ENCODE peak calls at places on chromosomes 2 and 18, in seven cellular contexts. One of them, this sample, is unnamed.

GRCh38 chr18:10094154-10094553 is 180.3 kb downstream of the VAPA start:
- DNase-seq in RKO: peak; percentile 29
- DNase-seq in sigmoid colon: no peak
- DNase-seq in fibroblast of the aortic adventitia: no peak
- DNase-seq in stimulated activated CD8-positive, alpha-beta memory T cell treated with anti-CD3 and anti-CD28 coated beads, Interleukin-2, amount 100 ng/mL, for 1 hour: no peak
- DNase-seq in WERI-Rb-1: no peak
- DNase-seq in NCI-H524: no peak
- DNase-seq in this sample: no peak

GRCh38 chr2:60849165-60849564 is 32.2 kb upstream of the REL start:
- DNase-seq in fibroblast of the aortic adventitia: peak; percentile 19
- DNase-seq in stimulated activated CD8-positive, alpha-beta memory T cell treated with anti-CD3 and anti-CD28 coated beads, Interleukin-2, amount 100 ng/mL, for 1 hour: no peak
- DNase-seq in WERI-Rb-1: no peak
- DNase-seq in NCI-H524: no peak
- DNase-seq in sigmoid colon: no peak
- DNase-seq in RKO: no peak
- DNase-seq in this sample: no peak

GRCh38 chr2:177348735-177349693 is 43.6 kb upstream of the AGPS start:
- DNase-seq in RKO: no peak
- DNase-seq in sigmoid colon: no peak
- DNase-seq in stimulated activated CD8-positive, alpha-beta memory T cell treated with anti-CD3 and anti-CD28 coated beads, Interleukin-2, amount 100 ng/mL, for 1 hour: no peak
- DNase-seq in WERI-Rb-1: no peak
- DNase-seq in NCI-H524: no peak
- DNase-seq in fibroblast of the aortic adventitia: no peak
- DNase-seq in this sample: no peak

GRCh38 chr18:22034276-22034675 is 135.1 kb upstream of the GATA6 start:
- DNase-seq in RKO: no peak
- DNase-seq in stimulated activated CD8-positive, alpha-beta memory T cell treated with anti-CD3 and anti-CD28 coated beads, Interleukin-2, amount 100 ng/mL, for 1 hour: no peak
- DNase-seq in fibroblast of the aortic adventitia: peak; percentile 50
- DNase-seq in sigmoid colon: no peak
- DNase-seq in NCI-H524: no peak
- DNase-seq in WERI-Rb-1: no peak
- DNase-seq in this sample: no peak

GRCh38 chr2:31347788-31348187 is 66.8 kb downstream of the XDH start:
- DNase-seq in fibroblast of the aortic adventitia: peak; percentile 76
- DNase-seq in WERI-Rb-1: no peak
- DNase-seq in sigmoid colon: no peak
- DNase-seq in RKO: no peak
- DNase-seq in NCI-H524: no peak
- DNase-seq in stimulated activated CD8-positive, alpha-beta memory T cell treated with anti-CD3 and anti-CD28 coated beads, Interleukin-2, amount 100 ng/mL, for 1 hour: no peak
- DNase-seq in this sample: peak; percentile 78

GRCh38 chr2:44268259-44268649 is 7.0 kb upstream of the SLC3A1 start:
- DNase-seq in stimulated activated CD8-positive, alpha-beta memory T cell treated with anti-CD3 and anti-CD28 coated beads, Interleukin-2, amount 100 ng/mL, for 1 hour: no peak
- DNase-seq in RKO: no peak
- DNase-seq in sigmoid colon: no peak
- DNase-seq in WERI-Rb-1: no peak
- DNase-seq in fibroblast of the aortic adventitia: peak; percentile 73
- DNase-seq in NCI-H524: no peak
- DNase-seq in this sample: no peak

GRCh38 chr2:513981-514706 is 163.1 kb downstream of the TMEM18 start:
- DNase-seq in stimulated activated CD8-positive, alpha-beta memory T cell treated with anti-CD3 and anti-CD28 coated beads, Interleukin-2, amount 100 ng/mL, for 1 hour: no peak
- DNase-seq in sigmoid colon: no peak
- DNase-seq in WERI-Rb-1: no peak
- DNase-seq in NCI-H524: no peak
- DNase-seq in fibroblast of the aortic adventitia: no peak
- DNase-seq in RKO: no peak
- DNase-seq in this sample: no peak

GRCh38 chr2:239529313-239530015 is 128.6 kb upstream of the HDAC4 start:
- DNase-seq in sigmoid colon: no peak
- DNase-seq in WERI-Rb-1: no peak
- DNase-seq in NCI-H524: no peak
- DNase-seq in stimulated activated CD8-positive, alpha-beta memory T cell treated with anti-CD3 and anti-CD28 coated beads, Interleukin-2, amount 100 ng/mL, for 1 hour: no peak
- DNase-seq in fibroblast of the aortic adventitia: no peak
- DNase-seq in RKO: no peak
- DNase-seq in this sample: no peak

GRCh38 chr2:173231465-173231864 is 123.2 kb upstream of the CDCA7 start:
- DNase-seq in stimulated activated CD8-positive, alpha-beta memory T cell treated with anti-CD3 and anti-CD28 coated beads, Interleukin-2, amount 100 ng/mL, for 1 hour: no peak
- DNase-seq in fibroblast of the aortic adventitia: no peak
- DNase-seq in sigmoid colon: no peak
- DNase-seq in WERI-Rb-1: no peak
- DNase-seq in NCI-H524: no peak
- DNase-seq in RKO: no peak
- DNase-seq in this sample: no peak

GRCh38 chr18:49021433-49022129 is 70.8 kb upstream of the SMAD7 start:
- DNase-seq in sigmoid colon: no peak
- DNase-seq in WERI-Rb-1: peak; percentile 91
- DNase-seq in fibroblast of the aortic adventitia: peak; percentile 35
- DNase-seq in stimulated activated CD8-positive, alpha-beta memory T cell treated with anti-CD3 and anti-CD28 coated beads, Interleukin-2, amount 100 ng/mL, for 1 hour: no peak
- DNase-seq in NCI-H524: no peak
- DNase-seq in RKO: no peak
- DNase-seq in this sample: peak; percentile 98

GRCh38 chr2:9770308-9771100 is 72.8 kb upstream of the TAF1B start:
- DNase-seq in sigmoid colon: peak; percentile 86
- DNase-seq in RKO: peak; percentile 73
- DNase-seq in stimulated activated CD8-positive, alpha-beta memory T cell treated with anti-CD3 and anti-CD28 coated beads, Interleukin-2, amount 100 ng/mL, for 1 hour: peak; percentile 30
- DNase-seq in fibroblast of the aortic adventitia: peak; percentile 82
- DNase-seq in WERI-Rb-1: peak; percentile 89
- DNase-seq in NCI-H524: peak; percentile 89
- DNase-seq in this sample: peak; percentile 88

GRCh38 chr2:222566229-222566628 is 89.7 kb downstream of the FARSB start:
- DNase-seq in RKO: no peak
- DNase-seq in NCI-H524: no peak
- DNase-seq in stimulated activated CD8-positive, alpha-beta memory T cell treated with anti-CD3 and anti-CD28 coated beads, Interleukin-2, amount 100 ng/mL, for 1 hour: no peak
- DNase-seq in fibroblast of the aortic adventitia: no peak
- DNase-seq in sigmoid colon: no peak
- DNase-seq in WERI-Rb-1: no peak
- DNase-seq in this sample: no peak

GRCh38 chr2:190277234-190278112 is 42.2 kb downstream of the HIBCH start:
- DNase-seq in WERI-Rb-1: no peak
- DNase-seq in sigmoid colon: no peak
- DNase-seq in NCI-H524: no peak
- DNase-seq in RKO: peak; percentile 49
- DNase-seq in fibroblast of the aortic adventitia: peak; percentile 76
- DNase-seq in stimulated activated CD8-positive, alpha-beta memory T cell treated with anti-CD3 and anti-CD28 coated beads, Interleukin-2, amount 100 ng/mL, for 1 hour: no peak
- DNase-seq in this sample: no peak

GRCh38 chr2:174005801-174006419 is 40.7 kb upstream of the SP3 start:
- DNase-seq in fibroblast of the aortic adventitia: no peak
- DNase-seq in stimulated activated CD8-positive, alpha-beta memory T cell treated with anti-CD3 and anti-CD28 coated beads, Interleukin-2, amount 100 ng/mL, for 1 hour: no peak
- DNase-seq in NCI-H524: no peak
- DNase-seq in sigmoid colon: no peak
- DNase-seq in WERI-Rb-1: no peak
- DNase-seq in RKO: no peak
- DNase-seq in this sample: peak; percentile 77

This sample was measured in islet precursor cell.